ENCODE peak calls at places on chromosomes 2 and 18, in seven cellular contexts. S is HCT116, N is K562, G is H1, U is HepG2, V is SK-N-SH, I is GM12878. W is an unnamed sample.

GRCh38 chr2:73268831-73269685 is 15.2 kb downstream of the FBXO41 start:
- DNase-seq in G (peak), U (no peak), I (no peak), V (no peak), S (peak), N (no peak), W (peak)

GRCh38 chr2:118059919-118060478 is 28.3 kb upstream of the INSIG2 start:
- DNase-seq in I (peak), U (no peak), G (no peak), S (no peak), V (no peak), N (no peak), W (no peak)

GRCh38 chr2:100611079-100612029 is 48.6 kb downstream of the PDCL3 start:
- DNase-seq in N (no peak), S (no peak), I (no peak), V (no peak), G (no peak), U (no peak), W (no peak)

GRCh38 chr2:217934321-217935131 is 68.3 kb downstream of the TNS1 start:
- DNase-seq in S (no peak), G (no peak), U (no peak), V (no peak), N (no peak), I (no peak), W (no peak)

GRCh38 chr2:62785216-62785615 is 79.7 kb downstream of the EHBP1 start:
- DNase-seq in I (no peak), V (no peak), G (no peak), U (no peak), S (no peak), N (no peak), W (no peak)

GRCh38 chr2:65175894-65176527 is 46.1 kb upstream of the RAB1A start:
- DNase-seq in V (no peak), I (no peak), N (no peak), U (no peak), G (no peak), S (no peak), W (no peak)

GRCh38 chr2:101337877-101338276 is 29.4 kb upstream of the RNF149 start:
- DNase-seq in V (no peak), U (no peak), N (no peak), S (no peak), G (no peak), I (no peak), W (no peak)

GRCh38 chr2:47145466-47145865 is 9.6 kb downstream of the STPG4 start:
- DNase-seq in N (no peak), U (no peak), G (no peak), V (no peak), S (no peak), I (no peak), W (no peak)

GRCh38 chr2:193841389-193842150 is 1646.8 kb upstream of the TMEFF2 start:
- DNase-seq in V (no peak), G (no peak), S (no peak), U (no peak), I (no peak), N (no peak), W (no peak)

GRCh38 chr2:174971868-174972781 is 33.1 kb downstream of the CHN1 start:
- DNase-seq in I (no peak), S (peak), G (no peak), N (no peak), U (no peak), V (peak), W (no peak)

GRCh38 chr2:28713582-28714292 is 37.9 kb upstream of the PPP1CB start:
- DNase-seq in U (no peak), S (no peak), V (no peak), I (no peak), G (no peak), N (peak), W (no peak)

GRCh38 chr2:65548571-65549261 is 116.3 kb upstream of the SPRED2 start:
- DNase-seq in U (no peak), V (no peak), G (no peak), I (no peak), S (no peak), N (no peak), W (no peak)

GRCh38 chr2:12819098-12819465 is 102.3 kb downstream of the TRIB2 start:
- DNase-seq in N (no peak), S (no peak), V (no peak), I (no peak), U (no peak), G (no peak), W (no peak)

GRCh38 chr2:164824865-164825264 is 16.8 kb downstream of the COBLL1 start:
- DNase-seq in N (no peak), S (no peak), V (peak), U (no peak), I (no peak), G (no peak), W (no peak)

GRCh38 chr2:204917089-204917701 is 371.9 kb downstream of the PARD3B start:
- DNase-seq in G (no peak), V (no peak), I (no peak), N (peak), U (no peak), S (no peak), W (no peak)

GRCh38 chr18:44733754-44734465 is 53.2 kb downstream of the SETBP1 start:
- DNase-seq in G (no peak), U (no peak), N (no peak), I (no peak), S (no peak), V (no peak), W (no peak)

GRCh38 chr2:183093857-183094657 is 15.5 kb downstream of the DUSP19 start:
- DNase-seq in V (no peak), I (peak), S (no peak), U (no peak), G (no peak), N (no peak), W (no peak)

GRCh38 chr18:68436485-68436884 is 278.4 kb downstream of the TMX3 start:
- DNase-seq in U (no peak), N (no peak), G (no peak), I (no peak), S (no peak), V (no peak), W (no peak)

GRCh38 chr2:148303166-148303565 is 282.3 kb downstream of the MBD5 start:
- DNase-seq in N (no peak), I (no peak), G (no peak), S (no peak), V (no peak), U (no peak), W (no peak)
- TF ChIP-seq JUND in N (no peak), I (no peak), G (no peak), S (no peak), V (no peak), U (no peak), W (no peak)

GRCh38 chr2:221018262-221018661 is 553.8 kb downstream of the EPHA4 start:
- DNase-seq in N (no peak), V (no peak), S (no peak), U (no peak), I (no peak), G (no peak), W (no peak)
- TF ChIP-seq JUND in N (no peak), V (no peak), S (no peak), U (no peak), I (no peak), G (no peak), W (no peak)

DNA sequence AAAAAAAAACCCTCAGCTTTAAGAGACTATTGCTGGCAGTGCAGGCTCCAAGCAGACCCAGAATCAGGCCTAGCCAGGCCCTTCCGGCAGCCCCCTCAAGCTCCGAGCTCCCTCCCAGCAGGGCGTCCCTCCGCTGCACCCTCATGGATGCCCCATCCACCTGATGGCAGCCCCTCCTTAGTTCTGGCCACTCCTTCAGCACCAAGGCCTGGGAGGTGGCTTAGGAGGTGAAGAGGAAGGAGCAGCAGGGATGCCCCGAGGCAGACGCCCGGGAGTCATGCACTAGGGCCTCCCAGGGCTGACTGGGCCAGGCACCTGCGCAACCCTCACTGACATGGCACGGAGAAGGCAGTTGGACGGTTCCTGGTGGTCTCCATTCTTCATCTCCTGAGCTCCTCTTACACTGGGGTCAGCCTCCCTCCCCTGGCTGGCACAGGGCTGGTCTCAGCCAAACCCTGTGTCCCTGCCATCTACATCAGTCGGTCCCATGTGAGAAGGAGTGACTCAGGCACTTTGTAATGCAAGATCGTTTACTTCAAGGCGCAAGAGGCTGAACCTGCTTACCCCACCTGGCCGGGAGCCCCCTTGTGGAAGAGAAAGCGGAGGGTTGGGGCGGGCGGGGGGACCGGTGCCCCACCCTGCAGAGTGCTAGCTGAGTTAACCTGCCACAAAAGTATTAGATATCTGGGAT is 53.5 kb upstream of the ID2 start:
- DNase-seq in G (no peak), V (no peak), S (peak), N (peak), I (no peak), U (no peak), W (peak)
- TF ChIP-seq JUND in G (no peak), V (no peak), S (no peak), N (no peak), I (no peak), U (no peak), W (no peak)

GRCh38 chr2:238854246-238854645 is 6.4 kb downstream of the TWIST2 start:
- DNase-seq in I (no peak), N (no peak), U (no peak), V (no peak), G (no peak), S (no peak), W (no peak)
- TF ChIP-seq JUND in I (no peak), N (no peak), U (no peak), V (no peak), G (no peak), S (no peak), W (no peak)

GRCh38 chr18:79695269-79695668 is 15.7 kb downstream of the CTDP1 start:
- DNase-seq in S (no peak), V (no peak), N (no peak), I (no peak), U (no peak), G (no peak), W (no peak)
- TF ChIP-seq JUND in S (no peak), V (no peak), N (no peak), I (no peak), U (no peak), G (no peak), W (no peak)

W was measured in T47D.